ENCODE peak calls at places on chromosomes 12 and 14, in eight cellular contexts. P, X, I, A, V, N, B and S are unnamed samples.

GRCh38 chr12:98399532-98399931 is 115.9 kb upstream of the TMPO start:
- DNase-seq in P (no peak), X (peak; percentile 85), I (peak; percentile 69), A (peak; percentile 78), V (peak; percentile 53), N (no peak), B (no peak), S (no peak)

GRCh38 chr14:81211844-81212243 is 8.9 kb downstream of the GTF2A1 start:
- DNase-seq in P (peak; percentile 24), X (peak; percentile 31), I (no peak), A (peak; percentile 17), V (no peak), N (peak; percentile 63), B (no peak), S (no peak)

GRCh38 chr12:123879691-123880090 is 92.9 kb downstream of the CCDC92 start:
- DNase-seq in P (no peak), X (no peak), I (no peak), A (no peak), V (no peak), N (no peak), B (no peak), S (no peak)

GRCh38 chr12:180445-180844 is 33.5 kb downstream of the SLC6A12 start:
- DNase-seq in P (peak; percentile 61), X (peak; percentile 47), I (no peak), A (peak; percentile 58), V (no peak), N (no peak), B (peak; percentile 62), S (no peak)

GRCh38 chr12:604956-605355 is 58.3 kb downstream of the NINJ2 start:
- DNase-seq in P (no peak), X (no peak), I (peak; percentile 18), A (no peak), V (no peak), N (no peak), B (no peak), S (no peak)

GRCh38 chr14:85344847-85345591 is 184.9 kb upstream of the FLRT2 start:
- DNase-seq in P (no peak), X (no peak), I (no peak), A (no peak), V (no peak), N (no peak), B (no peak), S (no peak)

GRCh38 chr14:61478971-61479473 is 157.6 kb downstream of the PRKCH start:
- DNase-seq in P (peak; percentile 41), X (no peak), I (peak; percentile 56), A (no peak), V (peak; percentile 36), N (no peak), B (no peak), S (no peak)

GRCh38 chr12:9872743-9873142 is 3.6 kb upstream of the CLEC2B start:
- DNase-seq in P (no peak), X (no peak), I (no peak), A (no peak), V (no peak), N (no peak), B (no peak), S (no peak)

GRCh38 chr14:53127151-53127550 is 26.0 kb downstream of the DDHD1 start:
- DNase-seq in P (no peak), X (no peak), I (no peak), A (no peak), V (no peak), N (no peak), B (no peak), S (no peak)

GRCh38 chr14:25389948-25390347 is 340.0 kb upstream of the STXBP6 start:
- DNase-seq in P (no peak), X (no peak), I (no peak), A (no peak), V (no peak), N (no peak), B (no peak), S (no peak)

GRCh38 chr14:53955671-53956426 is 776 bp downstream of the BMP4 start:
- DNase-seq in P (peak; percentile 76), X (peak; percentile 28), I (no peak), A (no peak), V (no peak), N (no peak), B (peak; percentile 81), S (no peak)

GRCh38 chr12:113333877-113334785 is 778 bp downstream of the SLC8B1 start:
- DNase-seq in P (peak; percentile 33), X (no peak), I (no peak), A (no peak), V (no peak), N (peak; percentile 31), B (no peak), S (no peak)

GRCh38 chr14:63909984-63910383 is 57.2 kb downstream of the SYNE2 start:
- DNase-seq in P (no peak), X (no peak), I (no peak), A (peak; percentile 56), V (no peak), N (no peak), B (no peak), S (no peak)

GRCh38 chr12:76878045-76878898 is 547 bp downstream of the CSRP2 start:
- DNase-seq in P (no peak), X (peak; percentile 24), I (no peak), A (no peak), V (peak; percentile 3), N (peak; percentile 41), B (no peak), S (no peak)

GRCh38 chr14:68952544-68953535 is 26.3 kb downstream of the ACTN1 start:
- DNase-seq in P (no peak), X (peak; percentile 87), I (no peak), A (peak; percentile 94), V (no peak), N (no peak), B (no peak), S (no peak)

GRCh38 chr14:59964251-59965007 is 44.5 kb downstream of the LRRC9 start:
- DNase-seq in P (no peak), X (peak; percentile 8), I (no peak), A (peak; percentile 31), V (no peak), N (peak; percentile 2), B (no peak), S (no peak)

GRCh38 chr12:45290218-45290609 is 74.3 kb downstream of the ANO6 start:
- DNase-seq in P (no peak), X (peak; percentile 81), I (no peak), A (peak; percentile 88), V (no peak), N (no peak), B (no peak), S (no peak)